ENCODE peak calls at places on chromosomes 11 and 22, in nine cellular contexts. U is A673, K is endothelial cell of umbilical vein, Y is GM23248, X is HCT116, O is PC-3, A is GM23338, H is mammary epithelial cell, Q is neural progenitor cell. M is an unnamed sample.

GRCh38 chr11:74017631-74018030 is 8.7 kb upstream of the UCP3 start:
- DNase-seq in U (no peak), H (no peak), O (no peak), Q (no peak), K (no peak), Y (no peak), X (no peak), A (no peak), M (no peak)

GRCh38 chr22:25447689-25448434 is 116.6 kb upstream of the GRK3 start:
- DNase-seq in K (peak; percentile 92), U (peak; percentile 91), Q (peak; percentile 85), Y (peak; percentile 94), X (peak; percentile 71), H (peak; percentile 80), O (peak; percentile 81), A (peak; percentile 93), M (peak; percentile 90)

GRCh38 chr11:35274909-35275807 is 136.2 kb downstream of the CD44 start:
- DNase-seq in H (peak; percentile 48), X (no peak), O (peak; percentile 84), Y (peak; percentile 71), A (peak; percentile 20), K (no peak), U (peak; percentile 82), Q (peak; percentile 3), M (no peak)

GRCh38 chr11:87030458-87031054 is 7.2 kb upstream of the TMEM135 start:
- DNase-seq in K (no peak), H (no peak), O (peak; percentile 15), X (no peak), A (no peak), U (peak; percentile 35), Y (no peak), Q (no peak), M (no peak)

GRCh38 chr11:19918302-19919049 is 205.8 kb downstream of the NAV2 start:
- DNase-seq in U (no peak), Q (no peak), X (no peak), H (no peak), K (no peak), A (no peak), O (peak; percentile 22), Y (peak; percentile 60), M (no peak)

GRCh38 chr11:16195659-16196058 is 160.7 kb downstream of the SOX6 start:
- DNase-seq in Y (peak; percentile 45), K (no peak), Q (no peak), U (no peak), H (no peak), O (peak; percentile 1), X (no peak), A (no peak), M (no peak)

GRCh38 chr11:34318111-34319037 is 39.4 kb downstream of the ABTB2 start:
- DNase-seq in X (no peak), Y (peak; percentile 87), H (peak; percentile 58), A (no peak), K (no peak), Q (no peak), U (no peak), O (peak; percentile 83), M (no peak)

GRCh38 chr22:36467946-36468345 is 13.5 kb downstream of the TXN2 start:
- DNase-seq in O (peak; percentile 89), A (no peak), X (peak; percentile 58), K (peak; percentile 67), Q (no peak), Y (peak; percentile 89), H (peak; percentile 91), U (no peak), M (peak; percentile 64)

GRCh38 chr11:118609380-118610219 is 2.2 kb downstream of the PHLDB1 start:
- DNase-seq in U (no peak), O (no peak), H (no peak), Q (peak; percentile 56), X (no peak), K (peak; percentile 47), A (peak; percentile 57), Y (peak; percentile 81), M (no peak)

GRCh38 chr11:16987205-16987568 is 27.0 kb downstream of the PLEKHA7 start:
- DNase-seq in Q (no peak), O (no peak), K (no peak), U (no peak), A (peak; percentile 87), X (no peak), H (no peak), Y (no peak), M (no peak)

GRCh38 chr11:58829736-58830135 is 14.8 kb downstream of the GLYATL2 start:
- DNase-seq in A (no peak), U (no peak), Q (no peak), O (peak; percentile 97), Y (peak; percentile 57), H (peak; percentile 86), X (no peak), K (no peak), M (no peak)

GRCh38 chr11:44763111-44763820 is 36.5 kb downstream of the TSPAN18 start:
- DNase-seq in H (peak; percentile 20), O (no peak), Q (no peak), A (no peak), Y (peak; percentile 64), X (no peak), K (peak; percentile 81), U (no peak), M (no peak)

GRCh38 chr11:32099516-32099915 is 8.6 kb downstream of the RCN1 start:
- DNase-seq in Q (no peak), O (no peak), K (no peak), U (no peak), H (no peak), A (no peak), Y (no peak), X (no peak), M (no peak)

GRCh38 chr11:16367252-16367651 is 10.9 kb upstream of the SOX6 start:
- DNase-seq in X (no peak), Y (no peak), A (no peak), O (no peak), K (no peak), U (no peak), Q (no peak), H (no peak), M (no peak)

DNA sequence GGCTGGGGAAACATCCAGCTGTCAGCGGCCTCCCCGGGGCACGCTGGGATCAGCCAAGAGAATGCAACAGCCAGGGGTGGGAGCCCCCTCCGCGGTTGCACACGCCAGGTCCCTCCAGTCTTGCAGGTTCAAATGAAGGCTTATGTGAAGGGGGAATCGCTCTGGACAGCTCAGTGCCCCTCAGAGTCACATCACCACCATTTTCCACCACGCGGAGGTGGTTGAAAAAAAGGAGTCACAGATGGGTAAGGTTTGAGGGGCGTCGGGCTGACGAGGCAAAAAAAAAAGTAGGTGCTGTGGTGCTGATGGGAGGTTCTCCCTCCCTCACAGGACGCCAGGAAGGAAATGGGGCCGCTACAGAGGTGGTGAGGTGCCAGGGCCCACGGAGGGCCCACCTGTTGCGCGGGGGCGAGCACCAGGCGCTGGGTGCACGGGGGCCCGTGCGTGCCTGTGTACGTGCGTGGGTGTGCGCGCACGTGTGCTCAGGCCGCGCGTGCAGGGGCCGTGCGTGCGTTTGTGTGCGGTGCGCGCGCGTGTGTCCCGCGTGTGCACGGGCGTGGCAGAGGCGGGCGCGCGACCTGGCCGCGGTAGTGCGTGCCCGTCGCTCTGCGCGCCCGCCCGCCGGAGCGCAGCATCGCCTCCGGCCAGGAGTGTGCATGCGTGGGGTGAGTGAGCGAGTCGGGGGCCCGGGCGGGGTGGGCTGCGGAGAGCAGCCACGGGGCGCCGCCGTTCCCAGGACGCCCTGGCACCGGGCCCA is 3.0 kb downstream of the PDGFB start:
- DNase-seq in Y (peak; percentile 21), K (no peak), A (no peak), U (no peak), X (no peak), H (no peak), Q (no peak), O (no peak), M (no peak)
- TF ChIP-seq EZH2 in Y (no peak), K (no peak), A (peak; percentile 50), U (no peak), X (no peak), H (no peak), Q (no peak), O (no peak), M (no peak)

GRCh38 chr22:26483043-26483438 is 542 bp downstream of the HPS4 start:
- DNase-seq in Q (no peak), A (no peak), U (no peak), O (no peak), Y (no peak), K (no peak), H (no peak), X (no peak), M (no peak)
- H3K4me1 ChIP-seq in Q (peaks cover 25% of the 10 kb centered on the region), A (peaks cover 27% of the 10 kb centered on the region), U (peaks cover 39% of the 10 kb centered on the region), O (peaks cover 24% of the 10 kb centered on the region), Y (peaks cover 20% of the 10 kb centered on the region), K (peaks cover 23% of the 10 kb centered on the region), H (peaks cover 24% of the 10 kb centered on the region), X (peaks cover 15% of the 10 kb centered on the region), M (peaks cover 51% of the 10 kb centered on the region)

GRCh38 chr22:44342347-44342956 is 29.7 kb upstream of the SHISAL1 start:
- DNase-seq in O (no peak), A (no peak), Y (no peak), H (no peak), Q (no peak), X (no peak), K (no peak), U (no peak), M (no peak)

GRCh38 chr22:44345872-44346271 is 33.1 kb upstream of the SHISAL1 start:
- DNase-seq in Q (no peak), O (no peak), A (no peak), X (no peak), Y (no peak), H (no peak), U (no peak), K (no peak), M (no peak)

GRCh38 chr22:44341431-44342346 is 28.9 kb upstream of the SHISAL1 start:
- DNase-seq in A (no peak), H (no peak), K (no peak), U (no peak), Y (peak; percentile 42), O (no peak), Q (peak; percentile 85), X (no peak), M (no peak)

GRCh38 chr22:44347098-44347497 is 34.3 kb upstream of the SHISAL1 start:
- DNase-seq in X (no peak), K (no peak), Y (no peak), U (no peak), Q (no peak), O (no peak), H (no peak), A (no peak), M (no peak)

DNA sequence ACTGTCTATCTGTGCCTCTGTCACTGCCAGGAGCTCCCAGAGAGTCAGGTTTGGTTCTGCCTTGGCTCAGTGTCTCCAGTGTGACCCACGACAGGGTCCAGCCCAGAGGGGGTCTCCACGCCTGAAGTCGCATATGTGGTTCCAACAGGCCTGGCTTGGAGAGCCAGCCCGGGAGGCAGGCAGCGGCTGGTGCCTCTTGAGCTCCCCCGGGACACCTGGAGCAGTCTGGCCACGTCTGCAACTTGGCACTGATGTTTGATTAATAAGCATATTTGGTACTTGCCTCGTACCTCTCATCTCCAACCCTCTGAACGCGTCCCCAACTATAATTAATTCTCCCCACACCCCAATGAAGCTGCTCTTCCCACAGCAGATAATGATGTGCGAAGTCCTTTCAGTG is 31.7 kb upstream of the SHISAL1 start:
- DNase-seq in A (no peak), X (no peak), O (no peak), U (no peak), Q (no peak), Y (no peak), K (no peak), H (no peak), M (no peak)
- TF ChIP-seq EZH2 in A (no peak), X (no peak), O (no peak), U (no peak), Q (no peak), Y (no peak), K (no peak), H (no peak), M (no peak)

GRCh38 chr11:57776101-57776511 is 14.5 kb downstream of the CTNND1 start:
- DNase-seq in X (no peak), U (no peak), H (no peak), A (peak; percentile 83), Y (peak; percentile 60), O (no peak), K (peak; percentile 89), Q (peak; percentile 69), M (no peak)
- H3K4me1 ChIP-seq in X (peaks cover 98% of the 10 kb centered on the region), U (peaks cover 60% of the 10 kb centered on the region), H (peaks cover 70% of the 10 kb centered on the region), A (peaks cover 51% of the 10 kb centered on the region), Y (peaks cover 61% of the 10 kb centered on the region), O (peaks cover 94% of the 10 kb centered on the region), K (peaks cover 86% of the 10 kb centered on the region), Q (peaks cover 63% of the 10 kb centered on the region), M (no peaks in the 10 kb centered on the region)

M was measured in MM.1S.